ENCODE peak calls at places on chromosome 7, in five cellular contexts. One of them, this sample, is unnamed.

GRCh38 chr7:18518555-18518954 is 23.0 kb downstream of the HDAC9 start:
- DNase-seq in HepG2: no peak
- DNase-seq in K562: no peak
- DNase-seq in SK-N-SH: no peak
- DNase-seq in GM12878: no peak
- DNase-seq in this sample: no peak

GRCh38 chr7:131403322-131403721 is 75.6 kb downstream of the MKLN1 start:
- DNase-seq in GM12878: no peak
- DNase-seq in K562: no peak
- DNase-seq in HepG2: no peak
- DNase-seq in SK-N-SH: no peak
- DNase-seq in this sample: no peak

GRCh38 chr7:151244156-151244870 is 4.2 kb downstream of the SMARCD3 start:
- DNase-seq in SK-N-SH: peak; percentile 93
- DNase-seq in K562: peak; percentile 82
- DNase-seq in GM12878: peak; percentile 15
- DNase-seq in HepG2: no peak
- DNase-seq in this sample: no peak

GRCh38 chr7:1810521-1810920 is 140.4 kb downstream of the ELFN1 start:
- DNase-seq in SK-N-SH: no peak
- DNase-seq in K562: no peak
- DNase-seq in HepG2: no peak
- DNase-seq in GM12878: no peak
- DNase-seq in this sample: no peak

GRCh38 chr7:104185346-104185745 is 22.5 kb downstream of the ORC5 start:
- DNase-seq in GM12878: no peak
- DNase-seq in HepG2: no peak
- DNase-seq in SK-N-SH: no peak
- DNase-seq in K562: no peak
- DNase-seq in this sample: no peak

GRCh38 chr7:44981035-44981706 is 2.4 kb upstream of the MYO1G start:
- DNase-seq in SK-N-SH: peak; percentile 24
- DNase-seq in HepG2: no peak
- DNase-seq in GM12878: no peak
- DNase-seq in K562: no peak
- DNase-seq in this sample: no peak

GRCh38 chr7:23067271-23067670 is 38.3 kb upstream of the KLHL7 start:
- DNase-seq in K562: no peak
- DNase-seq in SK-N-SH: no peak
- DNase-seq in GM12878: no peak
- DNase-seq in HepG2: no peak
- DNase-seq in this sample: no peak

GRCh38 chr7:23394828-23395227 is 75.5 kb downstream of the IGF2BP3 start:
- DNase-seq in SK-N-SH: no peak
- DNase-seq in K562: no peak
- DNase-seq in GM12878: no peak
- DNase-seq in HepG2: no peak
- DNase-seq in this sample: no peak

GRCh38 chr7:17477182-17477581 is 178.7 kb downstream of the AHR start:
- DNase-seq in K562: no peak
- DNase-seq in SK-N-SH: no peak
- DNase-seq in GM12878: no peak
- DNase-seq in HepG2: no peak
- DNase-seq in this sample: no peak

GRCh38 chr7:135510603-135511183 is 791 bp upstream of the CNOT4 start:
- DNase-seq in SK-N-SH: peak; percentile 34
- DNase-seq in HepG2: peak; percentile 16
- DNase-seq in GM12878: peak; percentile 4
- DNase-seq in K562: peak; percentile 61
- DNase-seq in this sample: peak; percentile 38

GRCh38 chr7:107527196-107527595 is 36.5 kb downstream of the COG5 start:
- DNase-seq in HepG2: no peak
- DNase-seq in GM12878: no peak
- DNase-seq in SK-N-SH: no peak
- DNase-seq in K562: no peak
- DNase-seq in this sample: no peak

GRCh38 chr7:99380823-99381663 is 6.5 kb downstream of the ARPC1B start:
- DNase-seq in HepG2: peak; percentile 72
- DNase-seq in GM12878: peak; percentile 88
- DNase-seq in K562: no peak
- DNase-seq in SK-N-SH: peak; percentile 30
- DNase-seq in this sample: no peak

GRCh38 chr7:105887569-105888199 is 11.3 kb upstream of the ATXN7L1 start:
- DNase-seq in K562: no peak
- DNase-seq in GM12878: no peak
- DNase-seq in HepG2: no peak
- DNase-seq in SK-N-SH: no peak
- DNase-seq in this sample: no peak

GRCh38 chr7:138458576-138459234 is 1.4 kb upstream of the TRIM24 start:
- DNase-seq in HepG2: no peak
- DNase-seq in GM12878: no peak
- DNase-seq in K562: no peak
- DNase-seq in SK-N-SH: no peak
- DNase-seq in this sample: no peak

GRCh38 chr7:40507166-40507565 is 372.4 kb downstream of the SUGCT start:
- DNase-seq in GM12878: no peak
- DNase-seq in SK-N-SH: no peak
- DNase-seq in K562: peak; percentile 6
- DNase-seq in HepG2: peak; percentile 9
- DNase-seq in this sample: peak; percentile 15

GRCh38 chr7:138608292-138608691 is 92.9 kb downstream of the SVOPL start:
- DNase-seq in K562: no peak
- DNase-seq in HepG2: no peak
- DNase-seq in GM12878: peak; percentile 2
- DNase-seq in SK-N-SH: no peak
- DNase-seq in this sample: no peak

GRCh38 chr7:76069238-76069638 is 21.3 kb downstream of the MDH2 start:
- DNase-seq in HepG2: no peak
- DNase-seq in SK-N-SH: peak; percentile 46
- DNase-seq in GM12878: no peak
- DNase-seq in K562: peak; percentile 66
- DNase-seq in this sample: peak; percentile 73

GRCh38 chr7:23183279-23184012 is 1.6 kb downstream of the NUP42 start:
- DNase-seq in K562: peak; percentile 63
- DNase-seq in GM12878: peak; percentile 15
- DNase-seq in SK-N-SH: no peak
- DNase-seq in HepG2: no peak
- DNase-seq in this sample: peak; percentile 61

GRCh38 chr7:440059-440749 is 79.4 kb downstream of the PDGFA start:
- DNase-seq in HepG2: no peak
- DNase-seq in GM12878: no peak
- DNase-seq in SK-N-SH: no peak
- DNase-seq in K562: no peak
- DNase-seq in this sample: no peak

GRCh38 chr7:151690597-151690996 is 170.9 kb upstream of the RHEB start:
- DNase-seq in HepG2: no peak
- DNase-seq in GM12878: no peak
- DNase-seq in K562: no peak
- DNase-seq in SK-N-SH: no peak
- DNase-seq in this sample: no peak

GRCh38 chr7:45391618-45392451 is 182.3 kb upstream of the ADCY1 start:
- DNase-seq in SK-N-SH: peak; percentile 23
- DNase-seq in GM12878: no peak
- DNase-seq in K562: peak; percentile 25
- DNase-seq in HepG2: no peak
- DNase-seq in this sample: no peak

GRCh38 chr7:46774515-46774914 is 807.4 kb downstream of the TNS3 start:
- DNase-seq in K562: no peak
- DNase-seq in SK-N-SH: no peak
- DNase-seq in HepG2: no peak
- DNase-seq in GM12878: no peak
- DNase-seq in this sample: no peak

GRCh38 chr7:41280491-41280890 is 422.4 kb downstream of the INHBA start:
- DNase-seq in SK-N-SH: no peak
- DNase-seq in GM12878: no peak
- DNase-seq in HepG2: no peak
- DNase-seq in K562: no peak
- DNase-seq in this sample: no peak

GRCh38 chr7:134370135-134370534 is 53.4 kb upstream of the SLC35B4 start:
- DNase-seq in K562: no peak
- DNase-seq in SK-N-SH: no peak
- DNase-seq in HepG2: no peak
- DNase-seq in GM12878: no peak
- DNase-seq in this sample: no peak

GRCh38 chr7:134367956-134368749 is 51.4 kb upstream of the SLC35B4 start:
- DNase-seq in HepG2: no peak
- DNase-seq in GM12878: no peak
- DNase-seq in SK-N-SH: no peak
- DNase-seq in K562: no peak
- DNase-seq in this sample: no peak

GRCh38 chr7:134371536-134371935 is 54.8 kb upstream of the SLC35B4 start:
- DNase-seq in HepG2: no peak
- DNase-seq in SK-N-SH: no peak
- DNase-seq in K562: no peak
- DNase-seq in GM12878: no peak
- DNase-seq in this sample: no peak

GRCh38 chr7:134366481-134366880 is 49.8 kb upstream of the SLC35B4 start:
- DNase-seq in K562: no peak
- DNase-seq in SK-N-SH: no peak
- DNase-seq in HepG2: peak; percentile 82
- DNase-seq in GM12878: no peak
- DNase-seq in this sample: no peak

GRCh38 chr7:134368851-134369533 is 52.3 kb upstream of the SLC35B4 start:
- DNase-seq in SK-N-SH: no peak
- DNase-seq in K562: no peak
- DNase-seq in GM12878: no peak
- DNase-seq in HepG2: peak; percentile 87
- DNase-seq in this sample: no peak
- TF ChIP-seq GABPA in SK-N-SH: no peak
- TF ChIP-seq GABPA in K562: no peak
- TF ChIP-seq GABPA in GM12878: no peak
- TF ChIP-seq GABPA in HepG2: no peak
- TF ChIP-seq GABPA in this sample: no peak

GRCh38 chr7:149622444-149623210 is 125.0 kb upstream of the ZNF746 start:
- DNase-seq in SK-N-SH: no peak
- DNase-seq in GM12878: no peak
- DNase-seq in HepG2: no peak
- DNase-seq in K562: no peak
- DNase-seq in this sample: no peak
- TF ChIP-seq REST in SK-N-SH: no peak
- TF ChIP-seq REST in GM12878: no peak
- TF ChIP-seq REST in HepG2: no peak
- TF ChIP-seq REST in K562: no peak
- TF ChIP-seq REST in this sample: no peak

DNA sequence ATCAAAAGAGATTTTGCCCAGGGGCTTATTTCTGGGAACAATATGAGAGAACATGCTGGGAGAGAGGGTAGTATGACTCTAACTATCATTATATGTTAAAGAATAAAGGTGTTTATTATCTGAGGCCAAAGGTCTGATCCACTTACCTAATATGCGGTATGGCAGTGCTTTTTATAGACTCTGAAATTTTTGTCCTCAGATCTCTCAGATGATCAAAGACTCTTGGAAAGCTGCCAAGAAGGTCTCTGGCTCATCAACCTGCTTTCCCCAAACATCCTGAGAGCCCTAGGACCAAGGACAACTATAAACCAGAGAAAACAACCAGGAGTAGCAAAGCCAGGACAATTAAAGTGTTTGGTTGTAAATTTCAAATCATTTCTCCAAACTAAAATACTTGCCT is 255.7 kb upstream of the LRRN3 start:
- DNase-seq in SK-N-SH: peak; percentile 2
- DNase-seq in K562: no peak
- DNase-seq in HepG2: peak; percentile 18
- DNase-seq in GM12878: no peak
- DNase-seq in this sample: no peak
- TF ChIP-seq GABPA in SK-N-SH: no peak
- TF ChIP-seq GABPA in K562: no peak
- TF ChIP-seq GABPA in HepG2: no peak
- TF ChIP-seq GABPA in GM12878: no peak
- TF ChIP-seq GABPA in this sample: no peak

GRCh38 chr7:20870977-20871376 is 84.3 kb upstream of the SP8 start:
- DNase-seq in K562: no peak
- DNase-seq in SK-N-SH: no peak
- DNase-seq in HepG2: no peak
- DNase-seq in GM12878: no peak
- DNase-seq in this sample: no peak
- TF ChIP-seq REST in K562: no peak
- TF ChIP-seq REST in SK-N-SH: no peak
- TF ChIP-seq REST in HepG2: no peak
- TF ChIP-seq REST in GM12878: no peak
- TF ChIP-seq REST in this sample: no peak

DNA sequence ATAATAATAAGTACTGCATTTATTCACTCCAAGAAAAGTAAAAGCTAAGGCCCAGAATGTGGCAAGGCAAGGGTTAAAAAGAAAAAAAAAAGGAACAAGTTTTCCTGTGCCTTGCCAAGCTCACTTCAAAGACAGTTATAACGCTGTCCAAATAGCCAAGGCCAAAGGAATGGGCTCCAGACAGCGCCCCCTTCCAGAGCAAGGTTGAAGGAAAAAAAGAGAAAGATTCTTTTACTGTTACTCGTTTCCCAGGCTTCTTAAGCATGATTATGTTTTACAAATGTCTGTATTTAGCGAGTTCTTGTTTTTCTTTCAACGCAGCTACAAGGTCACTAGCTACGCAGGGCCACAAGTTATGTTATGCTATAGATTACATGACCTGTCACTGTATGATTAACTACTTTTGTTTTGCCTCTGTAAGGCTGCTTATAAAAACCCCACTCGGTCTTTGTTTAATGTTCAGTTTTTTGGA is 9.1 kb upstream of the EIF4H start:
- DNase-seq in SK-N-SH: no peak
- DNase-seq in GM12878: no peak
- DNase-seq in K562: peak; percentile 73
- DNase-seq in HepG2: no peak
- DNase-seq in this sample: no peak
- TF ChIP-seq GABPA in SK-N-SH: no peak
- TF ChIP-seq GABPA in GM12878: no peak
- TF ChIP-seq GABPA in K562: no peak
- TF ChIP-seq GABPA in HepG2: no peak
- TF ChIP-seq GABPA in this sample: no peak

DNA sequence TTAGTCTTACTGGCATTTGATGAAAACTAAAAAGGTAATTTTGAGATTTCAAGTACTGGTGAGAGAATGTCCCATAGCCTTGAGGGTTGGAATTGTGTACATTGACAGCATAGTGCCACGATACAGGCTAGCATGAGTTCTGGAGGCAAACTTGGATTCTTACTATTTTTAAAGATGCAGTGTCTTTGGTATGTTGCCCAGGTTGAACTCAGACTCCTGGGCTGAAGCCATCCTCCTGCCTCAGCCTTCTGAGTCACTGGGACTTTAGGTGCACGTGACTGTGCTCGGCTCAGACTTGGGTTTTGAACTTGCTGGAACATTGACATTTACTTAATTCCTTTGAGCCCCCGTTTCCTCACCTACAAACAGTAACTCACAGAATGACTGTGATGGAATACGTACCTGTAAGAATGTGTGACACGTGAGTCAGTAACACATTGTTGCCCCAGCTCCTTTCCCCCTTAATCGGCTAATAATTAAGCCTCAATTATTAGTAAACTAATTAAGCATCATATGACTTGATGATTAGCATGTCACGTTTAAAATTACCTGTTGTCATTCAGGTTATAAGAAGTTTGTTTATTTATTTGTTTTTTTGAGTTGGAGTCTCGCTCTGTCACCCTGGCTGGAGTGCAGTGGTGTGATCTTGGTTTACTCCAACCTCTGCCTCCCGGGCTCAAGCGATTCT is 10.6 kb downstream of the DNAJB6 start:
- DNase-seq in K562: no peak
- DNase-seq in SK-N-SH: no peak
- DNase-seq in HepG2: no peak
- DNase-seq in GM12878: no peak
- DNase-seq in this sample: no peak
- TF ChIP-seq REST in K562: no peak
- TF ChIP-seq REST in SK-N-SH: no peak
- TF ChIP-seq REST in HepG2: no peak
- TF ChIP-seq REST in GM12878: no peak
- TF ChIP-seq REST in this sample: no peak

This sample was measured in HL-60.